ENCODE peak calls at places on chromosomes 11 and 22, in four cellular contexts. D is astrocyte of the spinal cord, U is RWPE1, O is BE2C. W is an unnamed sample.

GRCh38 chr11:70067591-70068341 is 10.4 kb upstream of the ANO1 start:
- DNase-seq in O (no peak), U (peak; percentile 44), D (no peak), W (no peak)

GRCh38 chr11:75966546-75967287 is 151.7 kb downstream of the UVRAG start:
- DNase-seq in O (no peak), D (peak; percentile 68), U (peak; percentile 65), W (peak; percentile 74)

GRCh38 chr11:68591719-68592118 is 92.6 kb upstream of the GAL start:
- DNase-seq in D (no peak), O (no peak), U (no peak), W (no peak)

GRCh38 chr11:61967924-61968757 is 707 bp upstream of the FTH1 start:
- DNase-seq in O (no peak), U (peak; percentile 42), D (peak; percentile 20), W (no peak)

GRCh38 chr11:104327864-104328513 is 164.0 kb upstream of the PDGFD start:
- DNase-seq in O (peak; percentile 67), U (no peak), D (no peak), W (no peak)

GRCh38 chr22:47397673-47398072 is 635.2 kb downstream of the TBC1D22A start:
- DNase-seq in O (no peak), U (no peak), D (no peak), W (no peak)

GRCh38 chr11:88292156-88292844 is 45.2 kb downstream of the CTSC start:
- DNase-seq in U (peak; percentile 20), D (peak; percentile 20), O (peak; percentile 56), W (no peak)

GRCh38 chr22:42885446-42885845 is 28.4 kb upstream of the ARFGAP3 start:
- DNase-seq in U (no peak), D (no peak), O (no peak), W (peak; percentile 9)

GRCh38 chr11:109586789-109587188 is 164.8 kb downstream of the C11orf87 start:
- DNase-seq in D (no peak), U (no peak), O (no peak), W (no peak)

GRCh38 chr11:74134661-74135515 is 35.9 kb downstream of the C2CD3 start:
- DNase-seq in U (no peak), O (no peak), D (peak; percentile 37), W (peak; percentile 24)

GRCh38 chr11:9842923-9843322 is 179.0 kb downstream of the SWAP70 start:
- DNase-seq in O (no peak), D (no peak), U (no peak), W (no peak)

GRCh38 chr22:19863571-19863970 is 8.9 kb upstream of the GNB1L start:
- DNase-seq in U (no peak), D (no peak), O (no peak), W (no peak)

GRCh38 chr22:49824936-49825335 is 2.7 kb downstream of the BRD1 start:
- DNase-seq in O (no peak), U (no peak), D (no peak), W (no peak)

GRCh38 chr11:66336234-66337102 is at the start of gene RIN1:
- DNase-seq in O (peak; percentile 58), U (peak; percentile 97), D (peak; percentile 99), W (peak; percentile 100)
- TF ChIP-seq CTCF in O (peak; percentile 69), U (peak; percentile 50), D (peak; percentile 21), W (peak; percentile 73)

GRCh38 chr11:66543263-66544107 is 2.4 kb downstream of the ZDHHC24 start:
- DNase-seq in U (no peak), O (peak; percentile 92), D (peak; percentile 46), W (no peak)
- TF ChIP-seq CTCF in U (no peak), O (peak; percentile 82), D (peak; percentile 70), W (peak; percentile 28)

DNA sequence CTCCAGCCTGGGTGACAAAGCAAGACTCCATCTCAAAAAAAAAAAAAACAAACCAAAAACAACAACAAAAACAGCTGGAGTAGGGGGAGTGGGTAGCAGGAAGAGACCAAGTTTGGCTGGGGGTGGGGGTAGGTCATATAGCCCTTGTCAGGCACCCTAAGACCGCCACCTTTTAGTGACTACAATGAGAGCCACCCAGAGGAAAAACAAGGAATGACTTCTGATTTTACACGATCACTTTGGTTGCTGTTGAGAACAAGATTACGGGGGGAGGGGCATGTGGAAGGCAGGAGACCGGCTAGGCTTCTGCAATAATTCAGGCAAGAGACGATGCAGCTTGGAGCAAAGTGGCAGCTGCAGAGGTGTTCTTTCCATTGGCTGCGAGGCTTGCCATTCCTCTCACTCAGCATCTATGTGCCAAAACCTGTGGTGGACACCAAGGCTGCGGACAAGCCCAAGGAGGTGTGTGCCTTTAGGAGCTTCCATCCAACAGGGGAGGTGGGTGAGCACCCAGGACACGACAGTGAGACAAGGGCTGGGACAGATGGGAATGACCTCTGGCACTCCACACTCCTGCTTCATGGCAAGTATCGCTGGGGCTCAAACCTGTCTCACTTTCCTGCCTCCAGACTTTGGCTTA is 1.7 kb downstream of the RPS19BP1 start:
- DNase-seq in U (peak; percentile 24), D (peak; percentile 36), O (peak; percentile 67), W (no peak)
- TF ChIP-seq CTCF in U (peak; percentile 31), D (peak; percentile 28), O (peak; percentile 52), W (peak; percentile 61)

GRCh38 chr11:116193321-116194114 is 579.3 kb downstream of the BUD13 start:
- DNase-seq in D (peak; percentile 68), U (peak; percentile 28), O (peak; percentile 44), W (no peak)
- TF ChIP-seq CTCF in D (peak; percentile 33), U (no peak), O (peak; percentile 37), W (no peak)

GRCh38 chr11:102325088-102325487 is 7.8 kb downstream of the BIRC3 start:
- DNase-seq in D (no peak), O (no peak), U (no peak), W (no peak)
- TF ChIP-seq CTCF in D (no peak), O (no peak), U (no peak), W (no peak)

GRCh38 chr11:111983187-111983986 is 41.8 kb upstream of the DLAT start:
- DNase-seq in D (peak; percentile 46), U (peak; percentile 50), O (no peak), W (no peak)
- TF ChIP-seq CTCF in D (no peak), U (no peak), O (no peak), W (no peak)

GRCh38 chr11:120324932-120325810 is at the start of gene TLCD5:
- DNase-seq in D (peak; percentile 71), O (peak; percentile 92), U (no peak), W (peak; percentile 45)
- TF ChIP-seq CTCF in D (peak; percentile 24), O (peak; percentile 16), U (peak; percentile 19), W (peak; percentile 44)

W was measured in HFFc6.